ENCODE peak calls at places on chromosomes 11 and 22, in eight cellular contexts. R is fibroblast of lung, A is endodermal cell, B is cardiac muscle cell, U is psoas muscle, J is ovary, L is HCT116, N is H9. H is an unnamed sample. For H3K27me3 and H3K4me1, the result is how much of the 10 kb centered on the place peaks cover.

GRCh38 chr11:66546368-66546965 is at the start of gene ACTN3:
- DNase-seq in N (peak), A (peak), B (peak), J (peak), L (no peak), R (peak), U (peak), H (peak)

GRCh38 chr11:24489477-24489876 is 7.4 kb upstream of the LUZP2 start:
- DNase-seq in A (no peak), B (no peak), N (no peak), L (no peak), J (no peak), U (no peak), R (no peak), H (no peak)

GRCh38 chr11:78905756-78906155 is 331.1 kb upstream of the NARS2 start:
- DNase-seq in U (no peak), L (no peak), R (no peak), A (no peak), N (no peak), J (no peak), B (no peak), H (no peak)

GRCh38 chr11:78689558-78690153 is 115.0 kb upstream of the NARS2 start:
- DNase-seq in R (no peak), J (no peak), B (no peak), U (no peak), L (no peak), A (peak), N (no peak), H (no peak)

GRCh38 chr11:11171285-11171684 is 181.8 kb downstream of the CSNK2A3 start:
- DNase-seq in R (peak), B (peak), J (no peak), U (no peak), L (no peak), N (no peak), A (no peak), H (no peak)

GRCh38 chr11:72179804-72180396 is 12.0 kb upstream of the FOLR1 start:
- DNase-seq in L (no peak), U (no peak), N (no peak), J (no peak), B (no peak), R (peak), A (no peak), H (no peak)

GRCh38 chr22:36773935-36774334 is 2.0 kb downstream of the IFT27 start:
- DNase-seq in U (no peak), B (no peak), N (no peak), R (peak), J (no peak), L (no peak), A (no peak), H (peak)

GRCh38 chr11:72738199-72739141 is 13.7 kb downstream of the ARAP1 start:
- DNase-seq in R (no peak), N (no peak), A (peak), B (no peak), J (no peak), L (no peak), U (peak), H (no peak)

GRCh38 chr11:80722616-80723015 is 1281.8 kb upstream of the TENM4 start:
- DNase-seq in U (no peak), A (no peak), R (peak), B (peak), J (no peak), L (no peak), N (no peak), H (no peak)

GRCh38 chr11:68016904-68017817 is 7.0 kb downstream of the ALDH3B1 start:
- DNase-seq in N (no peak), R (no peak), A (no peak), B (no peak), U (no peak), L (no peak), J (no peak), H (no peak)

GRCh38 chr11:133742388-133742787 is 102.9 kb downstream of the SPATA19 start:
- DNase-seq in A (no peak), U (no peak), R (no peak), J (no peak), N (no peak), B (no peak), L (no peak), H (no peak)

GRCh38 chr11:133747409-133747808 is 97.9 kb downstream of the SPATA19 start:
- DNase-seq in J (no peak), R (no peak), A (no peak), L (no peak), N (no peak), U (no peak), B (no peak), H (no peak)

GRCh38 chr11:133740928-133741327 is 104.4 kb downstream of the SPATA19 start:
- DNase-seq in A (no peak), N (no peak), U (no peak), B (no peak), L (no peak), J (no peak), R (no peak), H (no peak)

GRCh38 chr11:133745791-133746190 is 99.5 kb downstream of the SPATA19 start:
- DNase-seq in N (no peak), L (no peak), R (no peak), A (no peak), B (no peak), U (no peak), J (no peak), H (no peak)

GRCh38 chr11:133746663-133747306 is 98.5 kb downstream of the SPATA19 start:
- DNase-seq in A (no peak), B (no peak), J (no peak), N (no peak), U (no peak), L (no peak), R (no peak), H (no peak)
- H3K27me3 ChIP-seq in A (under half), B (under half), J (under half), N (under half), U (under half), L (under half), R (under half), H (under half)

GRCh38 chr11:98234698-98235097 is 786.1 kb upstream of the CNTN5 start:
- DNase-seq in N (no peak), R (no peak), U (no peak), A (no peak), L (no peak), J (no peak), B (peak), H (no peak)
- H3K4me1 ChIP-seq in N (under half), R (under half), U (under half), A (under half), L (under half), J (under half), B (under half), H (under half)

GRCh38 chr22:27251563-27251962 is 550.0 kb downstream of the MN1 start:
- DNase-seq in L (no peak), J (no peak), A (no peak), N (no peak), B (no peak), R (no peak), U (no peak), H (no peak)
- H3K27ac ChIP-seq in L (no peak), J (no peak), A (no peak), N (no peak), B (no peak), R (no peak), U (no peak), H (no peak)

DNA sequence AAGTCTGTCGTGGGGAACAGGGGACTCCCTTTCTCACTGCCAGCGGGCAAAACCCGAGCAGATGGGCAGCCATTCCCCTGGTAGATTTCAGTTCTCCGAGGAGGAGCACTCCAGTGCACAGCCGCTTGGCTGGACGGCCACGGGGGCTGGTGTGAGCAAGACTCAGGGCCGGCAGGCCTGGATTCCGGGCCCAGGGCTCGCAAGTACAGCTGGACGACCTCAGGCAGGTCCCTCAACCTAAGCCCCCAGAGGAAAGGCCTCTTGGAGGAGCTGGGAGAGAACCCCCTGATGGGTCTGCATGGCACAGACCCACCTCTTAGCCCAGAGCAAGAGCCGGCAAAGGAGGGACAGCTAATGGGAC is 31.3 kb upstream of the TCF20 start:
- DNase-seq in A (no peak), L (no peak), R (no peak), N (no peak), U (no peak), B (no peak), J (no peak), H (no peak)
- H3K27me3 ChIP-seq in A (under half), L (under half), R (under half), N (under half), U (under half), B (under half), J (under half), H (under half)

GRCh38 chr11:34996958-34997357 is 80.5 kb downstream of the PDHX start:
- DNase-seq in A (no peak), J (no peak), U (no peak), N (no peak), L (no peak), R (no peak), B (no peak), H (no peak)
- H3K4me1 ChIP-seq in A (under half), J (under half), U (under half), N (under half), L (under half), R (under half), B (under half), H (under half)

GRCh38 chr11:64665381-64665780 is 57.6 kb downstream of the NRXN2 start:
- DNase-seq in R (no peak), U (peak), N (no peak), A (peak), J (no peak), L (no peak), B (no peak), H (no peak)
- H3K27ac ChIP-seq in R (no peak), U (no peak), N (no peak), A (no peak), J (no peak), L (no peak), B (no peak), H (no peak)

DNA sequence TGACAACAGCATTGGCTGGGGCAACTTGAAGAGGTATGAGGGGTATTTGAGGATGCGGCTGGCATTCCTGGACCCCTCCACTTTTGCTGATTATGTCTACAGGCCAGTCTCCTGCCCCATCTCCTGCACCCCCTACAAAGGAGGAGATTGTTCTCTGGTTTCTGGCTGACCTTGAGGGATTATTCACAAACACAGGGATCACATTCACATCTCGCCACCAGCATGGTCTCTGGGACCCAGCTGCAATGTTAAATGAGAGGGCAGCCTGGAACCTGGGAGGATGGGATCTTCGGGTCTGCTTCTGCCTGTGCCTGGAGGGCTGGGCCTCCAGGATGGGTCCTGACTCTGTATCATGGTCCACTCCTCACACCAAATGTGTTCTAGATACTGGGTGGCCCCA is 32.8 kb upstream of the MYEOV start:
- DNase-seq in R (no peak), J (no peak), A (no peak), N (no peak), U (no peak), B (no peak), L (no peak), H (no peak)
- H3K27me3 ChIP-seq in R (under half), J (under half), A (under half), N (under half), U (under half), B (under half), L (under half), H (under half)

DNA sequence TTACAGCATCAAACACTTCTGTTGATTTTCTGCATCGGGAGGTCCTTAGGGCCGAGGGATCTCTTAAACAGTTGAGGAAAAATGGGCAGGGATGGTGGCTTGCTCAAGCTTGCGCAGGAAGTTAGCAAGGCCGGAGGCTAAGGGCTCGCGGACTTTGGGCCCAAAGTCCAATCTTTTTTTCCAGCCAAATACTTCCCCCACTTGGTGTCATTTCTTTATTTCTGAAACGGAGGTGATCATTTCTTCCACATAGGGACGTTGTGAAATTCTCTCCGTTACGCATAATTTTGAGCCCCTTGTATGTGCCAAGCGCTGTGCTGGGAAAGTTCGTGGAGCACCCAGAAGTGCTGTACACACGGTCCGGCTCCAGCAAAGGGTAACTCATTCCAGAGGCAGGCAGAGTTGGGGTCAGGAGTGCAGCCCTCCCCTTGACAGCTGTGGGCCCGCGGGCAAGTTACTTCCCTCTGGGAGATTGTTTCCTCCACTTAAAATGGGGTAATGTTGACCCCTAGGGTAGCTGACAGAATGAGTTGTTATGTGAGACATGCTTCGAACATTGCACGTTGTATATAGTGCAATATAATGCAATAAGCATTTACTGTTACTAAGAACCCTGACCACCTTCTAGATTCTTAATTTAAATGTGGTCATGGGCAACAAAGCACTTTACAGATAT is 837 bp downstream of the MIEF1 start:
- DNase-seq in R (no peak), A (no peak), N (no peak), J (no peak), L (no peak), B (no peak), U (no peak), H (no peak)
- H3K4me1 ChIP-seq in R (under half), A (under half), N (under half), J (under half), L (under half), B (under half), U (under half), H (under half)

H was measured in aorta.